ENCODE peak calls at places on chromosome 7, in seven cellular contexts. G, A, T, K, W, C and N are unnamed samples.

GRCh38 chr7:13850185-13850752 is 139.2 kb downstream of the ETV1 start:
- DNase-seq in G (peak; percentile 87), W (peak; percentile 31), T (no peak), A (peak; percentile 99), C (no peak), K (peak; percentile 84), N (no peak)

GRCh38 chr7:191105-192034 is 1.0 kb upstream of the FAM20C start:
- DNase-seq in A (peak; percentile 86), C (no peak), K (no peak), G (peak; percentile 64), W (peak; percentile 39), T (no peak), N (no peak)

GRCh38 chr7:41257660-41258059 is 445.2 kb downstream of the INHBA start:
- DNase-seq in K (no peak), A (no peak), T (no peak), G (no peak), W (no peak), C (no peak), N (no peak)

GRCh38 chr7:91798425-91798824 is 82.1 kb downstream of the MTERF1 start:
- DNase-seq in W (no peak), G (no peak), A (no peak), C (no peak), T (no peak), K (no peak), N (no peak)

GRCh38 chr7:29606287-29606721 is 42.7 kb downstream of the PRR15 start:
- DNase-seq in A (peak; percentile 56), T (no peak), W (peak; percentile 78), C (no peak), K (no peak), G (peak; percentile 78), N (no peak)

GRCh38 chr7:43756368-43757072 is 2.0 kb upstream of the BLVRA start:
- DNase-seq in A (peak; percentile 80), K (no peak), C (no peak), W (peak; percentile 16), G (no peak), T (no peak), N (no peak)

GRCh38 chr7:111086532-111086931 is 4.4 kb upstream of the LRRN3 start:
- DNase-seq in G (no peak), T (no peak), A (no peak), K (no peak), C (no peak), W (no peak), N (no peak)

GRCh38 chr7:131586259-131586658 is 29.8 kb upstream of the PODXL start:
- DNase-seq in W (peak; percentile 18), T (no peak), K (no peak), C (no peak), G (no peak), A (no peak), N (peak; percentile 44)

GRCh38 chr7:91351374-91351773 is 87.1 kb downstream of the FZD1 start:
- DNase-seq in G (peak; percentile 21), C (no peak), A (no peak), T (no peak), W (no peak), K (no peak), N (no peak)

GRCh38 chr7:28330384-28331070 is 81.8 kb upstream of the CREB5 start:
- DNase-seq in K (no peak), C (no peak), W (no peak), G (no peak), A (no peak), T (no peak), N (no peak)

GRCh38 chr7:50149364-50149763 is 56.3 kb upstream of the ZPBP start:
- DNase-seq in K (peak; percentile 63), A (no peak), C (no peak), G (no peak), T (no peak), W (no peak), N (no peak)

GRCh38 chr7:148501707-148502139 is 88.8 kb upstream of the C7orf33 start:
- DNase-seq in W (peak; percentile 44), K (no peak), A (no peak), T (peak; percentile 79), G (no peak), C (peak; percentile 24), N (peak; percentile 29)

GRCh38 chr7:70693300-70693689 is 438.6 kb upstream of the GALNT17 start:
- DNase-seq in C (no peak), K (no peak), A (peak; percentile 66), W (peak; percentile 41), G (no peak), T (no peak), N (no peak)

GRCh38 chr7:151777511-151777880 is 99.4 kb downstream of the PRKAG2 start:
- DNase-seq in W (no peak), A (no peak), K (no peak), C (no peak), T (no peak), G (no peak), N (no peak)